ENCODE peak calls at places on chromosomes 12 and 14, in ten cellular contexts. R is islet precursor cell, E is nephron progenitor cell, G is amniotic epithelial cell, S is lower lobe of right lung, V is GM10248, Y is heart left ventricle, Z is NCI-H1105 treated with DMSO at 0.1 percent for 48 hours, B is mucosa of gallbladder, P is osteocyte. N is an unnamed sample.

GRCh38 chr12:102436867-102437266 is 43.5 kb downstream of the IGF1 start:
- DNase-seq in R (no peak), E (no peak), G (no peak), S (no peak), V (no peak), Y (no peak), Z (no peak), B (no peak), P (no peak), N (peak)

GRCh38 chr12:120194534-120195395 is at the start of gene GCN1:
- DNase-seq in R (peak), E (peak), G (peak), S (peak), V (peak), Y (peak), Z (peak), B (peak), P (peak), N (peak)

GRCh38 chr12:12870454-12870853 is 20.9 kb upstream of the GPRC5A start:
- DNase-seq in R (peak), E (no peak), G (peak), S (no peak), V (no peak), Y (no peak), Z (no peak), B (no peak), P (no peak), N (peak)

GRCh38 chr12:2691340-2692111 is 103.2 kb upstream of the FKBP4 start:
- DNase-seq in R (peak), E (peak), G (no peak), S (no peak), V (peak), Y (no peak), Z (peak), B (no peak), P (peak), N (no peak)

GRCh38 chr14:100673085-100673806 is 53.4 kb upstream of the DLK1 start:
- DNase-seq in R (peak), E (no peak), G (no peak), S (peak), V (no peak), Y (no peak), Z (peak), B (peak), P (no peak), N (no peak)

GRCh38 chr14:71289536-71289935 is 382.3 kb downstream of the PCNX1 start:
- DNase-seq in R (peak), E (no peak), G (no peak), S (no peak), V (peak), Y (no peak), Z (no peak), B (no peak), P (no peak), N (no peak)

GRCh38 chr12:110726018-110726417 is 16.7 kb downstream of the PPP1CC start:
- DNase-seq in R (no peak), E (no peak), G (no peak), S (no peak), V (no peak), Y (no peak), Z (no peak), B (no peak), P (no peak), N (no peak)

GRCh38 chr14:78075610-78076277 is 94.4 kb upstream of the NRXN3 start:
- DNase-seq in R (no peak), E (no peak), G (no peak), S (no peak), V (no peak), Y (peak), Z (peak), B (no peak), P (no peak), N (no peak)

GRCh38 chr12:52191841-52192791 is at the start of gene KRT80:
- DNase-seq in R (peak), E (no peak), G (peak), S (peak), V (no peak), Y (peak), Z (peak), B (peak), P (peak), N (peak)

GRCh38 chr12:27593266-27593665 is 69.3 kb downstream of the PPFIBP1 start:
- DNase-seq in R (no peak), E (no peak), G (no peak), S (no peak), V (no peak), Y (no peak), Z (no peak), B (no peak), P (no peak), N (no peak)

GRCh38 chr12:65308001-65308400 is 29.5 kb downstream of the MSRB3 start:
- DNase-seq in R (no peak), E (no peak), G (peak), S (no peak), V (no peak), Y (no peak), Z (no peak), B (no peak), P (no peak), N (peak)

GRCh38 chr12:123995023-123995422 is 22.0 kb downstream of the ZNF664 start:
- DNase-seq in R (no peak), E (no peak), G (peak), S (no peak), V (no peak), Y (no peak), Z (no peak), B (no peak), P (no peak), N (peak)

GRCh38 chr14:59268858-59269257 is 80.4 kb downstream of the DAAM1 start:
- DNase-seq in R (no peak), E (no peak), G (no peak), S (no peak), V (no peak), Y (no peak), Z (no peak), B (no peak), P (no peak), N (peak)

N was measured in IMR-90.